ENCODE peak calls at places on chromosome 20, in seven cellular contexts. One of them, this sample, is unnamed.

GRCh38 chr20:49112596-49113274 is 66.6 kb downstream of the CSE1L start:
- DNase-seq in astrocyte of the cerebellum: no peak
- DNase-seq in gastrocnemius medialis: no peak
- DNase-seq in adrenal gland: no peak
- DNase-seq in MCF 10A: no peak
- DNase-seq in omental fat pad: no peak
- DNase-seq in mammary epithelial cell: no peak
- DNase-seq in this sample: no peak

GRCh38 chr20:2261105-2261504 is 34.7 kb upstream of the TGM3 start:
- DNase-seq in astrocyte of the cerebellum: no peak
- DNase-seq in gastrocnemius medialis: no peak
- DNase-seq in adrenal gland: no peak
- DNase-seq in MCF 10A: peak; percentile 39
- DNase-seq in omental fat pad: no peak
- DNase-seq in mammary epithelial cell: no peak
- DNase-seq in this sample: no peak

GRCh38 chr20:51985013-51985415 is 182.7 kb upstream of the SALL4 start:
- DNase-seq in astrocyte of the cerebellum: peak; percentile 91
- DNase-seq in gastrocnemius medialis: no peak
- DNase-seq in adrenal gland: no peak
- DNase-seq in MCF 10A: peak; percentile 93
- DNase-seq in omental fat pad: no peak
- DNase-seq in mammary epithelial cell: peak; percentile 87
- DNase-seq in this sample: no peak

GRCh38 chr20:34578040-34578439 is 19.5 kb downstream of the MAP1LC3A start:
- DNase-seq in astrocyte of the cerebellum: no peak
- DNase-seq in gastrocnemius medialis: peak; percentile 43
- DNase-seq in adrenal gland: peak; percentile 31
- DNase-seq in MCF 10A: no peak
- DNase-seq in omental fat pad: no peak
- DNase-seq in mammary epithelial cell: no peak
- DNase-seq in this sample: no peak

GRCh38 chr20:517221-517620 is 26.4 kb downstream of the CSNK2A1 start:
- DNase-seq in astrocyte of the cerebellum: no peak
- DNase-seq in gastrocnemius medialis: no peak
- DNase-seq in adrenal gland: no peak
- DNase-seq in MCF 10A: no peak
- DNase-seq in omental fat pad: no peak
- DNase-seq in mammary epithelial cell: no peak
- DNase-seq in this sample: no peak

GRCh38 chr20:6708010-6708409 is 59.5 kb upstream of the BMP2 start:
- DNase-seq in astrocyte of the cerebellum: peak; percentile 67
- DNase-seq in gastrocnemius medialis: peak; percentile 22
- DNase-seq in adrenal gland: peak; percentile 57
- DNase-seq in MCF 10A: peak; percentile 83
- DNase-seq in omental fat pad: no peak
- DNase-seq in mammary epithelial cell: peak; percentile 84
- DNase-seq in this sample: no peak

GRCh38 chr20:52231230-52231746 is 39.7 kb upstream of the ZFP64 start:
- DNase-seq in astrocyte of the cerebellum: no peak
- DNase-seq in gastrocnemius medialis: no peak
- DNase-seq in adrenal gland: no peak
- DNase-seq in MCF 10A: no peak
- DNase-seq in omental fat pad: no peak
- DNase-seq in mammary epithelial cell: no peak
- DNase-seq in this sample: no peak

GRCh38 chr20:21136015-21136732 is 10.3 kb downstream of the KIZ start:
- DNase-seq in astrocyte of the cerebellum: no peak
- DNase-seq in gastrocnemius medialis: no peak
- DNase-seq in adrenal gland: no peak
- DNase-seq in MCF 10A: no peak
- DNase-seq in omental fat pad: no peak
- DNase-seq in mammary epithelial cell: no peak
- DNase-seq in this sample: no peak

GRCh38 chr20:12698817-12699216 is 310.0 kb upstream of the SPTLC3 start:
- DNase-seq in astrocyte of the cerebellum: no peak
- DNase-seq in gastrocnemius medialis: no peak
- DNase-seq in adrenal gland: peak; percentile 76
- DNase-seq in MCF 10A: no peak
- DNase-seq in omental fat pad: no peak
- DNase-seq in mammary epithelial cell: no peak
- DNase-seq in this sample: no peak

DNA sequence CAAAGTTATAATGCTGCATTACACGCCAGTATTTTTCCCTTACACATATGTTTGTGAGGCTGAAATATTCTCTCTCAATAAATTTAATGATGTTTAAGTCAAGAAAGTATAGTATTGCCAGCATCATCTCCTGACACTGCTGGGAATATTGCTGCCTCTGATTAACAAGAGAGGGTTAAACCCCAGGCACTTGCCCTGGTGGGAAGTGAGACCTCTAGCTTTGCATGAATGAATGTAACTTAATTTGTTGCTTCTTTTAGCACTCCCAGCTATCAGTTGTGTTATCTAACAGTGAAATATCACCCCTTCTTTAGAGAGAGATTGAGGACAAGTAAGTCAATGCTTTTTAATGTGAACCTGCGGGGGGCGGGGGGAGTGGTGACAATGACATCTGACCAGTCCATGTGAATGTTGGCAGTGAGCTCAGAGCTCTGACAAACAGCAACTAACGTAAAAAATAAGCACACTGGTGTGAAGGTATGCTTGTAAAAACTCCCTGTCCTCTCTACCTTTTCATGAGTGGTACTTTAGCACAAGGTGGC is 9.8 kb downstream of the FOXA2 start:
- DNase-seq in astrocyte of the cerebellum: no peak
- DNase-seq in gastrocnemius medialis: no peak
- DNase-seq in adrenal gland: no peak
- DNase-seq in MCF 10A: no peak
- DNase-seq in omental fat pad: no peak
- DNase-seq in mammary epithelial cell: no peak
- DNase-seq in this sample: no peak
- TF ChIP-seq CTCF in astrocyte of the cerebellum: no peak
- TF ChIP-seq CTCF in gastrocnemius medialis: no peak
- TF ChIP-seq CTCF in adrenal gland: no peak
- TF ChIP-seq CTCF in MCF 10A: no peak
- TF ChIP-seq CTCF in omental fat pad: no peak
- TF ChIP-seq CTCF in mammary epithelial cell: no peak
- TF ChIP-seq CTCF in this sample: no peak

GRCh38 chr20:57652865-57653545 is 32.8 kb upstream of the ZBP1 start:
- DNase-seq in astrocyte of the cerebellum: no peak
- DNase-seq in gastrocnemius medialis: no peak
- DNase-seq in adrenal gland: peak; percentile 47
- DNase-seq in MCF 10A: no peak
- DNase-seq in omental fat pad: no peak
- DNase-seq in mammary epithelial cell: no peak
- DNase-seq in this sample: no peak
- TF ChIP-seq CTCF in astrocyte of the cerebellum: no peak
- TF ChIP-seq CTCF in gastrocnemius medialis: no peak
- TF ChIP-seq CTCF in adrenal gland: no peak
- TF ChIP-seq CTCF in MCF 10A: no peak
- TF ChIP-seq CTCF in omental fat pad: no peak
- TF ChIP-seq CTCF in mammary epithelial cell: no peak
- TF ChIP-seq CTCF in this sample: no peak

DNA sequence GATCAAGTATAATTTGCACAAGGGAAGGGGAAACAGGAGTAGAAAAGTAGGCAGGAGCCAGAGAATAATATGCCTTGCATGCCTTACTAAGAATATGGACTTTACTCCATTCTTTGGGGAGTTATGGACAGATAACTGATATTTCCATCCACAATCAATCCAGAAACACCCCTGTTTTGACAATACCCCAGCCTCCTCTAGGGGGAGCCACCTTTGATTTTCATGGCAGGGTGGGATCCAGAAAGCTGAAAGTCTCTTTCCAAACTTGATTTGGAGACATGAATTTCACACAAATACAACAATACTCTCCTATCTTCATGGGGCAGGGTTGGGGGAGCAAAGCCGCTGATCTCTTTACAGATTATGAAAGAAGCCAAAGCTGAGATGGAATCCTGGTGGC is 404.1 kb downstream of the FOXA2 start:
- DNase-seq in astrocyte of the cerebellum: no peak
- DNase-seq in gastrocnemius medialis: no peak
- DNase-seq in adrenal gland: no peak
- DNase-seq in MCF 10A: peak; percentile 13
- DNase-seq in omental fat pad: no peak
- DNase-seq in mammary epithelial cell: no peak
- DNase-seq in this sample: no peak
- TF ChIP-seq CTCF in astrocyte of the cerebellum: no peak
- TF ChIP-seq CTCF in gastrocnemius medialis: no peak
- TF ChIP-seq CTCF in adrenal gland: no peak
- TF ChIP-seq CTCF in MCF 10A: peak; percentile 25
- TF ChIP-seq CTCF in omental fat pad: no peak
- TF ChIP-seq CTCF in mammary epithelial cell: peak; percentile 36
- TF ChIP-seq CTCF in this sample: no peak

GRCh38 chr20:16803965-16804792 is 56.0 kb downstream of the OTOR start:
- DNase-seq in astrocyte of the cerebellum: peak; percentile 16
- DNase-seq in gastrocnemius medialis: no peak
- DNase-seq in adrenal gland: peak; percentile 87
- DNase-seq in MCF 10A: peak; percentile 63
- DNase-seq in omental fat pad: peak; percentile 44
- DNase-seq in mammary epithelial cell: peak; percentile 28
- DNase-seq in this sample: no peak

GRCh38 chr20:16806886-16807285 is 58.7 kb downstream of the OTOR start:
- DNase-seq in astrocyte of the cerebellum: no peak
- DNase-seq in gastrocnemius medialis: no peak
- DNase-seq in adrenal gland: no peak
- DNase-seq in MCF 10A: no peak
- DNase-seq in omental fat pad: no peak
- DNase-seq in mammary epithelial cell: no peak
- DNase-seq in this sample: no peak

GRCh38 chr20:16802652-16802935 is 54.4 kb downstream of the OTOR start:
- DNase-seq in astrocyte of the cerebellum: no peak
- DNase-seq in gastrocnemius medialis: no peak
- DNase-seq in adrenal gland: no peak
- DNase-seq in MCF 10A: no peak
- DNase-seq in omental fat pad: no peak
- DNase-seq in mammary epithelial cell: no peak
- DNase-seq in this sample: no peak

GRCh38 chr20:16806061-16806460 is 57.9 kb downstream of the OTOR start:
- DNase-seq in astrocyte of the cerebellum: no peak
- DNase-seq in gastrocnemius medialis: no peak
- DNase-seq in adrenal gland: no peak
- DNase-seq in MCF 10A: no peak
- DNase-seq in omental fat pad: no peak
- DNase-seq in mammary epithelial cell: no peak
- DNase-seq in this sample: no peak

GRCh38 chr20:16804793-16805187 is 56.6 kb downstream of the OTOR start:
- DNase-seq in astrocyte of the cerebellum: no peak
- DNase-seq in gastrocnemius medialis: no peak
- DNase-seq in adrenal gland: no peak
- DNase-seq in MCF 10A: no peak
- DNase-seq in omental fat pad: no peak
- DNase-seq in mammary epithelial cell: no peak
- DNase-seq in this sample: no peak
- TF ChIP-seq CTCF in astrocyte of the cerebellum: no peak
- TF ChIP-seq CTCF in gastrocnemius medialis: no peak
- TF ChIP-seq CTCF in adrenal gland: no peak
- TF ChIP-seq CTCF in MCF 10A: no peak
- TF ChIP-seq CTCF in omental fat pad: no peak
- TF ChIP-seq CTCF in mammary epithelial cell: no peak
- TF ChIP-seq CTCF in this sample: no peak

DNA sequence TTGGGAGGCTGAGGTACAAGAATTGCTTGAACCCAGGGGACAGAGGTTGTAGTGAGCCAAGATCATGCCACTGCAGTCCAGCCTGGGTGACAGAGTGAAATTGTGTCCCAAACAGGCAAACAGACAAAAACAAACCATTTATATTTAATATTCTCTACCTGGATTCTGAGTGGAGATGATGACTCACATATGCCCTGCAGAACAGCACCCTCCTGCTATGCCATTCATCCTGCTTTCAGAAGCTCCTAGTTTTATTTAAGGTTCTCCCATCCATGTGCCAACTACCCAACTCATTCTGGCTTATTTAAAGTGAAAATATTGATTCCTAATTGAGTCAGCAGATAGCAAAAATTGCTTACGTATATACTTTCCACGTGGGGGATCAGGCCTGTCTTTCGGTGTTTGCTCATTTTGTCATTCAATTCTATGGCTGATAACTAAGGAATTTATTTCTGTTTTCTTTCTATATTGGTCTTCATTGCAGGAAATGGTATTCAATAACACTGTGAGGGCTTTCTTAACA is 459.1 kb upstream of the JAG1 start:
- DNase-seq in astrocyte of the cerebellum: no peak
- DNase-seq in gastrocnemius medialis: no peak
- DNase-seq in adrenal gland: no peak
- DNase-seq in MCF 10A: no peak
- DNase-seq in omental fat pad: no peak
- DNase-seq in mammary epithelial cell: peak; percentile 37
- DNase-seq in this sample: no peak
- TF ChIP-seq CTCF in astrocyte of the cerebellum: no peak
- TF ChIP-seq CTCF in gastrocnemius medialis: no peak
- TF ChIP-seq CTCF in adrenal gland: no peak
- TF ChIP-seq CTCF in MCF 10A: no peak
- TF ChIP-seq CTCF in omental fat pad: no peak
- TF ChIP-seq CTCF in mammary epithelial cell: no peak
- TF ChIP-seq CTCF in this sample: no peak

GRCh38 chr20:37849169-37849568 is 53.8 kb upstream of the VSTM2L start:
- DNase-seq in astrocyte of the cerebellum: no peak
- DNase-seq in gastrocnemius medialis: no peak
- DNase-seq in adrenal gland: no peak
- DNase-seq in MCF 10A: no peak
- DNase-seq in omental fat pad: no peak
- DNase-seq in mammary epithelial cell: no peak
- DNase-seq in this sample: no peak
- TF ChIP-seq CTCF in astrocyte of the cerebellum: no peak
- TF ChIP-seq CTCF in gastrocnemius medialis: no peak
- TF ChIP-seq CTCF in adrenal gland: no peak
- TF ChIP-seq CTCF in MCF 10A: no peak
- TF ChIP-seq CTCF in omental fat pad: no peak
- TF ChIP-seq CTCF in mammary epithelial cell: no peak
- TF ChIP-seq CTCF in this sample: no peak

GRCh38 chr20:50191566-50192363 is 1.1 kb downstream of the CEBPB start:
- DNase-seq in astrocyte of the cerebellum: no peak
- DNase-seq in gastrocnemius medialis: peak; percentile 46
- DNase-seq in adrenal gland: peak; percentile 80
- DNase-seq in MCF 10A: peak; percentile 22
- DNase-seq in omental fat pad: no peak
- DNase-seq in mammary epithelial cell: peak; percentile 46
- DNase-seq in this sample: no peak
- TF ChIP-seq CTCF in astrocyte of the cerebellum: peak; percentile 23
- TF ChIP-seq CTCF in gastrocnemius medialis: peak; percentile 63
- TF ChIP-seq CTCF in adrenal gland: no peak
- TF ChIP-seq CTCF in MCF 10A: no peak
- TF ChIP-seq CTCF in omental fat pad: peak; percentile 36
- TF ChIP-seq CTCF in mammary epithelial cell: peak; percentile 30
- TF ChIP-seq CTCF in this sample: peak; percentile 21

GRCh38 chr20:38883081-38883980 is 42.9 kb upstream of the FAM83D start:
- DNase-seq in astrocyte of the cerebellum: no peak
- DNase-seq in gastrocnemius medialis: no peak
- DNase-seq in adrenal gland: peak; percentile 90
- DNase-seq in MCF 10A: peak; percentile 43
- DNase-seq in omental fat pad: no peak
- DNase-seq in mammary epithelial cell: no peak
- DNase-seq in this sample: no peak
- TF ChIP-seq CTCF in astrocyte of the cerebellum: no peak
- TF ChIP-seq CTCF in gastrocnemius medialis: no peak
- TF ChIP-seq CTCF in adrenal gland: no peak
- TF ChIP-seq CTCF in MCF 10A: no peak
- TF ChIP-seq CTCF in omental fat pad: no peak
- TF ChIP-seq CTCF in mammary epithelial cell: no peak
- TF ChIP-seq CTCF in this sample: no peak

GRCh38 chr20:33515569-33516216 is 25.8 kb downstream of the CBFA2T2 start:
- DNase-seq in astrocyte of the cerebellum: no peak
- DNase-seq in gastrocnemius medialis: no peak
- DNase-seq in adrenal gland: no peak
- DNase-seq in MCF 10A: peak; percentile 18
- DNase-seq in omental fat pad: no peak
- DNase-seq in mammary epithelial cell: no peak
- DNase-seq in this sample: no peak
- TF ChIP-seq CTCF in astrocyte of the cerebellum: peak; percentile 36
- TF ChIP-seq CTCF in gastrocnemius medialis: no peak
- TF ChIP-seq CTCF in adrenal gland: no peak
- TF ChIP-seq CTCF in MCF 10A: peak; percentile 24
- TF ChIP-seq CTCF in omental fat pad: no peak
- TF ChIP-seq CTCF in mammary epithelial cell: peak; percentile 27
- TF ChIP-seq CTCF in this sample: no peak